ENCODE peak calls at places on chromosomes 13 and 19, in four cellular contexts. J is left lung, R is sigmoid colon, S is PC-3. C is an unnamed sample. For H3K4me1, the result is how much of the 10 kb centered on the place peaks cover.

GRCh38 chr19:29851769-29852521 is 40.2 kb downstream of the CCNE1 start:
- DNase-seq in S (no peak), J (no peak), R (peak), C (no peak)

GRCh38 chr19:47272448-47273312 is 2.0 kb upstream of the INAFM1 start:
- DNase-seq in S (peak), J (peak), R (peak), C (peak)

GRCh38 chr19:30593358-30593757 is 221.2 kb downstream of the ZNF536 start:
- DNase-seq in S (no peak), J (no peak), R (peak), C (no peak)

GRCh38 chr19:31517466-31518180 is 168.4 kb upstream of the TSHZ3 start:
- DNase-seq in R (no peak), S (no peak), J (no peak), C (no peak)

GRCh38 chr19:30784850-30785459 is 412.8 kb downstream of the ZNF536 start:
- DNase-seq in R (peak), J (peak), S (peak), C (peak)

GRCh38 chr13:51935326-51936171 is 73.8 kb downstream of the CCDC70 start:
- DNase-seq in S (peak), R (no peak), J (no peak), C (no peak)

GRCh38 chr19:34555447-34555846 is 73.9 kb downstream of the WTIP start:
- DNase-seq in R (no peak), J (no peak), S (peak), C (no peak)

GRCh38 chr13:39317284-39317683 is 279.0 kb downstream of the NHLRC3 start:
- DNase-seq in S (peak), R (peak), J (no peak), C (peak)

GRCh38 chr13:33174491-33174890 is 111.1 kb downstream of the STARD13 start:
- DNase-seq in S (no peak), R (no peak), J (no peak), C (no peak)

GRCh38 chr19:2607712-2608601 is 94.5 kb downstream of the GNG7 start:
- DNase-seq in J (no peak), S (no peak), R (peak), C (no peak)

GRCh38 chr13:32537580-32538233 is 888 bp downstream of the N4BP2L2 start:
- DNase-seq in S (no peak), J (peak), R (no peak), C (peak)

GRCh38 chr13:75687145-75687763 is 51.1 kb downstream of the LMO7 start:
- DNase-seq in R (no peak), S (peak), J (no peak), C (peak)

GRCh38 chr19:4598712-4599111 is 39.2 kb upstream of the SEMA6B start:
- DNase-seq in R (no peak), S (no peak), J (no peak), C (no peak)

GRCh38 chr13:75432811-75433244 is 49.1 kb downstream of the TBC1D4 start:
- DNase-seq in R (no peak), J (no peak), S (peak), C (no peak)

GRCh38 chr19:3669616-3670257 is 30.5 kb downstream of the PIP5K1C start:
- DNase-seq in R (no peak), S (no peak), J (no peak), C (no peak)

GRCh38 chr19:4447327-4448146 is 10.1 kb downstream of the UBXN6 start:
- DNase-seq in S (no peak), R (no peak), J (no peak), C (no peak)

GRCh38 chr13:48783181-48783630 is 129.5 kb downstream of the CYSLTR2 start:
- DNase-seq in J (peak), S (peak), R (peak), C (peak)

GRCh38 chr19:55165952-55166529 is 372 bp downstream of the DNAAF3 start:
- DNase-seq in J (no peak), R (peak), S (peak), C (peak)

GRCh38 chr19:15702590-15702930 is 25.3 kb upstream of the OR10H2 start:
- DNase-seq in S (peak), J (peak), R (peak), C (peak)

GRCh38 chr13:51230473-51231105 is 8.4 kb downstream of the FAM124A start:
- DNase-seq in R (peak), S (no peak), J (no peak), C (peak)

GRCh38 chr19:5961969-5962945 is 15.7 kb downstream of the RANBP3 start:
- DNase-seq in R (no peak), J (peak), S (peak), C (peak)

GRCh38 chr19:574658-575526 is 2.5 kb downstream of the BSG start:
- DNase-seq in R (no peak), J (no peak), S (peak), C (peak)

GRCh38 chr19:45767881-45768643 is 990 bp downstream of the SIX5 start:
- DNase-seq in J (peak), S (peak), R (peak), C (peak)

GRCh38 chr19:47445937-47446402 is 25.7 kb downstream of the SLC8A2 start:
- DNase-seq in R (no peak), S (peak), J (peak), C (no peak)

GRCh38 chr13:95660981-95661581 is 15.9 kb upstream of the DNAJC3 start:
- DNase-seq in J (no peak), S (peak), R (no peak), C (peak)

GRCh38 chr13:64675256-64675892 is 2554.8 kb downstream of the PCDH9 start:
- DNase-seq in R (no peak), S (peak), J (no peak), C (peak)

GRCh38 chr13:30581582-30581981 is 36.1 kb upstream of the USPL1 start:
- DNase-seq in R (no peak), J (no peak), S (peak), C (peak)

GRCh38 chr19:46762245-46762890 is 16.1 kb upstream of the STRN4 start:
- DNase-seq in R (no peak), J (no peak), S (no peak), C (no peak)

GRCh38 chr13:106581268-106581667 is 13.3 kb upstream of the ARGLU1 start:
- DNase-seq in J (no peak), R (no peak), S (no peak), C (no peak)

GRCh38 chr19:31356587-31357314 is 7.5 kb upstream of the TSHZ3 start:
- DNase-seq in J (peak), R (no peak), S (no peak), C (no peak)

GRCh38 chr19:35755160-35755549 is 1.7 kb downstream of the HSPB6 start:
- DNase-seq in J (no peak), S (no peak), R (no peak), C (no peak)

GRCh38 chr19:15091918-15092753 is 10.1 kb downstream of the OR1I1 start:
- DNase-seq in R (peak), S (peak), J (no peak), C (peak)

GRCh38 chr19:51796195-51796679 is 1.3 kb downstream of the FPR3 start:
- DNase-seq in R (no peak), S (no peak), J (peak), C (no peak)

GRCh38 chr19:58182577-58182988 is 278 bp upstream of the ZNF274 start:
- DNase-seq in J (peak), S (no peak), R (no peak), C (no peak)

GRCh38 chr19:2867025-2867991 is at the start of gene ZNF556:
- DNase-seq in J (no peak), R (no peak), S (peak), C (no peak)

GRCh38 chr13:109835321-109835720 is 48.9 kb upstream of the IRS2 start:
- DNase-seq in R (no peak), S (no peak), J (no peak), C (peak)

GRCh38 chr19:54155694-54156093 is 3.8 kb downstream of the LENG1 start:
- DNase-seq in S (no peak), J (no peak), R (no peak), C (no peak)
- TF ChIP-seq CTCF in S (no peak), J (no peak), R (no peak), C (no peak)

GRCh38 chr13:27440408-27440807 is 10.0 kb downstream of the MTIF3 start:
- DNase-seq in R (no peak), J (no peak), S (no peak), C (no peak)

GRCh38 chr13:27446986-27447583 is 3.3 kb downstream of the MTIF3 start:
- DNase-seq in R (no peak), S (no peak), J (no peak), C (no peak)

GRCh38 chr13:27437126-27437525 is 12.7 kb downstream of the GTF3A start:
- DNase-seq in J (no peak), S (no peak), R (no peak), C (no peak)

GRCh38 chr13:27442797-27443196 is 7.6 kb downstream of the MTIF3 start:
- DNase-seq in J (no peak), S (no peak), R (no peak), C (no peak)

DNA sequence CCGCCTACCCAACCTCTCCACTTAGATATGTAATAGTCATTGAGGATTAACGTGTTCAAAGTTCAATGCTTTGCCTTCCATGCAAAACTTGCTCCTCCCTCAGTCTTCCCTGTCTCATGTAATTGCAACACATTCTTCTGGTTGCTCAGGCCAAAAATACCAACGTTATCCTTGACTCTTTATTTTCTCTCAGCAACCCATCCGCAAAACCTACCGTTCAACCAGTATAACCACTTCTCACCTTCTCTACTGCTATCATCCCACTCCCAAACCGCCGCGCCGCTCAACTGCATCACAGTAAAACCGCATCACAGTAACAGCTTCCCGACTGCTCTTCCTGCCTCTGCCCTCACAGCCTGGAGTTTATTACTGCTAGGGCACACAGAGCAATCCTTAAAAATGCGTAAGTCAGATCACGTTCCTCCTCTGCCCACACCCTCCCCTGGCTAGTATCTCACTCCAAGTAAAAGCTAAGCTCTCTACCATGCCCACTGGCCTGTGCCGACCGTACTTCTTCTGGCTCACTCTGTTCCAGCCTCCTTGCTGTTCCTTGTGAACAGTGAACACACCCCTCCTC is 8.2 kb downstream of the MTIF3 start:
- DNase-seq in S (no peak), R (no peak), J (no peak), C (no peak)
- H3K4me1 ChIP-seq in S (under half), R (under half), J (under half), C (under half)

GRCh38 chr19:41161903-41162302 is 31.1 kb upstream of the CYP2S1 start:
- DNase-seq in S (peak), J (no peak), R (no peak), C (no peak)
- TF ChIP-seq CTCF in S (peak), J (no peak), R (no peak), C (no peak)

GRCh38 chr19:10223488-10224213 is 7.5 kb downstream of the S1PR2 start:
- DNase-seq in R (no peak), S (no peak), J (no peak), C (no peak)

GRCh38 chr19:10222201-10222890 is 8.8 kb downstream of the S1PR2 start:
- DNase-seq in R (no peak), J (no peak), S (no peak), C (no peak)

GRCh38 chr19:10219678-10220077 is 11.5 kb downstream of the S1PR2 start:
- DNase-seq in J (no peak), S (peak), R (no peak), C (peak)

GRCh38 chr19:10217085-10217484 is 14.0 kb downstream of the S1PR2 start:
- DNase-seq in S (no peak), R (no peak), J (no peak), C (no peak)

GRCh38 chr19:10220695-10221094 is 10.4 kb downstream of the S1PR2 start:
- DNase-seq in R (no peak), J (no peak), S (no peak), C (no peak)
- H3K4me1 ChIP-seq in R (under half), J (under half), S (under half), C (under half)

DNA sequence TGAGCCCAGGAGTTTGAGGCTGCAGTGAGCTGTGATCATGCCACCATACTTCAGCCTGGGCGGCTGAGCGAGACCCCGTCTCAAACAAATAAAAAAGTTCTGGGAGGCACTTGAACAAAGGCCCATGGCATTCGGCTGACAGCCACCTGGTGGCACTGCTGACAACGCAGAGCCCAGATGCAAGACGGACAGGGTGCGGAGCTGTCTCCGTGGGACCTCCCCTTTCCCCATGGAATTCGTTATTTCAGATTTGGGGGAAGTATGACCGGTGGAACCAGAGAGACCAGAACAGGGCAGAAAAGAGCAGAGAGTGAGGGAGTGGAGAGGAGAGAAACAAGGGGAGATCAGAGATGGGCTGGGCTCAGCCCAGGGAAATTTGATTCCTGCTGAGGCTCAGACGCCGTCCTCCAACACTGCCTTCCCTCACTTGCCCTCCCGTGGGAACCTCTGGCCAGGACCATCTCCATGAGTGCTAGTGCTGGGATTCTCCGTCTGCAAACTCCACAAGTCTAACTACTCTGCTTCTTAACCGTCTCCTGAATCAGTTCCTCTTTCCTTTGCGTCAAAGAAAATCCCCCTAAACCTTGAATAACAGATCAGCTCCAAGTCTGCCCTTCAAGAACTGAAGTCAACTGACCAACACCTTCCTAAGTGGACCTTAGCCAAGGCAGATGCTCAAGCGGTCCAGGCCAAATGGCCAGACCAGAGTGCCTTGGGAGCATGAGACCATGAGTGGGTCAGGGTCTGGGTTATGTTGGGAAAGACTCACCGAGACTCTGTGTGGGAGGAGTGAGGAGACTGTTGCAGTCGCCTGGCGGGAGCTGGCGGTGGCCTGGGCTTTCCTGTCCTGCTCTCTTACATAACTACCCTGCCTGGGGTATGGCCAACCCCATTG is 11.9 kb upstream of the ATF5 start:
- DNase-seq in J (no peak), R (no peak), S (no peak), C (no peak)
- TF ChIP-seq CTCF in J (no peak), R (no peak), S (peak), C (peak)